ENCODE peak calls at places on chromosome 11, in four cellular contexts. A, J, W and V are unnamed samples.

GRCh38 chr11:16881074-16881709 is 133.0 kb downstream of the PLEKHA7 start:
- DNase-seq in A (peak; percentile 78), J (peak; percentile 58), W (peak; percentile 12), V (no peak)

GRCh38 chr11:64765291-64765803 is 5.6 kb upstream of the PYGM start:
- DNase-seq in A (no peak), J (no peak), W (no peak), V (peak; percentile 55)

GRCh38 chr11:78318321-78318720 is 99.3 kb downstream of the GAB2 start:
- DNase-seq in A (no peak), J (no peak), W (no peak), V (no peak)

GRCh38 chr11:30322162-30322561 is 742 bp upstream of the ARL14EP start:
- DNase-seq in A (no peak), J (no peak), W (no peak), V (no peak)

GRCh38 chr11:100740440-100740839 is 53.4 kb downstream of the ARHGAP42 start:
- DNase-seq in A (no peak), J (no peak), W (peak; percentile 31), V (no peak)

GRCh38 chr11:59708537-59708936 is 5.1 kb downstream of the OR10V1 start:
- DNase-seq in A (no peak), J (no peak), W (no peak), V (no peak)

GRCh38 chr11:35458846-35459245 is 39.5 kb upstream of the SLC1A2 start:
- DNase-seq in A (no peak), J (no peak), W (no peak), V (no peak)

GRCh38 chr11:17600316-17601205 is 53.5 kb downstream of the OTOG start:
- DNase-seq in A (no peak), J (no peak), W (no peak), V (no peak)

GRCh38 chr11:111983187-111983986 is 41.8 kb upstream of the DLAT start:
- DNase-seq in A (no peak), J (no peak), W (no peak), V (peak; percentile 78)

GRCh38 chr11:111307472-111308108 is 9.2 kb downstream of the POU2AF3 start:
- DNase-seq in A (no peak), J (no peak), W (no peak), V (no peak)

GRCh38 chr11:102448869-102449224 is 3.7 kb downstream of the TMEM123 start:
- DNase-seq in A (no peak), J (no peak), W (no peak), V (no peak)

GRCh38 chr11:84261707-84262106 is 975.5 kb upstream of the CCDC90B start:
- DNase-seq in A (no peak), J (no peak), W (no peak), V (no peak)

GRCh38 chr11:65209711-65210360 is 28.1 kb downstream of the CAPN1 start:
- DNase-seq in A (no peak), J (no peak), W (no peak), V (no peak)

GRCh38 chr11:64796757-64797541 is 6.1 kb downstream of the MAP4K2 start:
- DNase-seq in A (peak; percentile 34), J (no peak), W (no peak), V (no peak)

GRCh38 chr11:39741066-39741465 is 1718.4 kb downstream of the LRRC4C start:
- DNase-seq in A (no peak), J (no peak), W (no peak), V (no peak)

GRCh38 chr11:69534166-69534530 is 52.7 kb downstream of the LINC01488 start:
- DNase-seq in A (no peak), J (no peak), W (no peak), V (no peak)

GRCh38 chr11:102560555-102561011 is 30.0 kb upstream of the MMP7 start:
- DNase-seq in A (no peak), J (no peak), W (peak; percentile 38), V (no peak)

GRCh38 chr11:122038543-122038942 is 77.5 kb downstream of the BLID start:
- DNase-seq in A (no peak), J (no peak), W (peak; percentile 77), V (no peak)

GRCh38 chr11:12717851-12718291 is 43.6 kb downstream of the TEAD1 start:
- DNase-seq in A (no peak), J (no peak), W (no peak), V (no peak)

GRCh38 chr11:70627219-70627618 is 228.9 kb downstream of the CTTN start:
- DNase-seq in A (no peak), J (no peak), W (no peak), V (no peak)

GRCh38 chr11:113082501-113082900 is 121.3 kb downstream of the NCAM1 start:
- DNase-seq in A (no peak), J (no peak), W (no peak), V (no peak)

GRCh38 chr11:128497057-128497957 is 90.1 kb downstream of the ETS1 start:
- DNase-seq in A (no peak), J (no peak), W (peak; percentile 96), V (no peak)

GRCh38 chr11:11931461-11932055 is 76.9 kb downstream of the DKK3 start:
- DNase-seq in A (no peak), J (no peak), W (peak; percentile 56), V (no peak)

GRCh38 chr11:10612217-10612862 is 43.9 kb upstream of the LYVE1 start:
- DNase-seq in A (no peak), J (no peak), W (no peak), V (no peak)

GRCh38 chr11:91231226-91231625 is 993.4 kb upstream of the FAT3 start:
- DNase-seq in A (no peak), J (no peak), W (peak; percentile 22), V (no peak)
- TF ChIP-seq CTCF in A (no peak), J (no peak), W (no peak), V (no peak)

DNA sequence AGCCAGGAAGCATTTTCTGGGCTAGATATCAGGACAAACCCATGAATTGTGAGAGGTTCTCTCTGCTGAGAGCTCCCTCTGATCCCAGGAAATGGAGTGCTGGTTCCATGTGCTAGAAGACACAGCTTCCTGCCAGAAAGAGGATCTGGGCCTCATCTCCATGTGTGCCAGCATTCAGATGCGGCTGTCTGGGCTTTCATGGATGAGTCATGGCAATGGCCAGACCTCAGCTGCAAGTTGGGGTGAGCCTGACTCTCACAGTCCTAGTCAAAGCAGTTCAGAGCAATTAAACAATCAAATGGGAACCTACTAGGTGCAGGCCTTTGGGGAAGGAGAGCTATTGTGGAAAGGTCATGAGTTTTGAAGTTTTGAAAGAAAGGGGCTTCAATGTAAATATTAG is 82.3 kb upstream of the EED start:
- DNase-seq in A (peak; percentile 55), J (no peak), W (peak; percentile 88), V (peak; percentile 67)
- H3K4me3 ChIP-seq in A (no peak overlapping the region), J (no peak overlapping the region), W (no peak overlapping the region), V (no peak overlapping the region)

DNA sequence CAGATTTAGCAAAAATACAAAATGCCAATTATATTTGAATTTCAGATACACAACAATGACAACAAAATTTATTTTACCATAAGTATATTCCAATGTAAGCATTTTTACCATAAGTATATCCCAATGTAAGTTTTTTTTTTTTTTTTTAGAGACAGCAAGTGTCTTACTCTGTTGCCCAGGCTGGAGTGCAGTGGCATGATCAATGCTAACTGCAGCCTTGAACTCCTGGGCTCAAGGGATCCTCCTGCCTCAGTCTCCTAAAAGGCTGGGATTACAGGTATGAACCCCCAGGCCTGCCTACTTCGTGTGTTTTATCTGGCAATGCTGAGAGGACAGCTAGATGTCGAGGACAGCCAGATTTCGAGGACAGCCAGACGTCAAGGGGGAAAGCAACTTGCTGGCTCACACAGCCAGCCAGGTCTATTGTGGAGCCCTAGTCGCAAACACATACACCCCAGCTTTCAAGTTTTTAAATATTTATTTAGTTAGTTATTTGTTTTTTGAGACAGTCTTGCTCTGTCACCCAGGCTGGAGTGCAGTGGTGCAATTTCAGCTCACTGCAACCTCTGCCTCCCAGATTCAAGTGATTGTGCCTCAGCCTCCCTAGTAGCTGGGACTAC is 1.1 kb upstream of the SERPING1 start:
- DNase-seq in A (no peak), J (no peak), W (no peak), V (no peak)
- H3K27ac ChIP-seq in A (peak overlapping the region; percentile 96), J (peak overlapping the region; percentile 57), W (no peak overlapping the region), V (no peak overlapping the region)

DNA sequence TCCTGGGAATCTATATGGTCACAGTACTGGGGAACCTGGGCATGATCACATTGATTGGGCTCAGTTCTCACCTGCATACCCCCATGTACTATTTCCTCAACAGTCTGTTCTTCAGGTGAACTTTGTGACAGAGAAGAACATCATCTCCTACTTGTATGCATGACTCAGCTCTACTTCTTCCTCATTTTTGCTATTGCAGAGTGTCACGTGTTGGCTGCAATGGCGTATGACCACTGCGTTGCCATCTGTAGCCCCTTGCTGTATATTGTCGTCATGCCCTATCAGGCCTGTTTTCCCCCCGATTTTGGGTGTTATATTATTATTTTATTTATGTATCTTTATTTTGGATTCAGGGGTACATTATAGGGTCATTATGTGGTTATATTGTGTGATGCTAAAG is 2.4 kb upstream of the OR8G1 start:
- DNase-seq in A (no peak), J (no peak), W (no peak), V (no peak)
- TF ChIP-seq CTCF in A (no peak), J (no peak), W (no peak), V (no peak)

GRCh38 chr11:125257751-125258150 is 93.2 kb downstream of the PKNOX2 start:
- DNase-seq in A (no peak), J (no peak), W (no peak), V (no peak)

GRCh38 chr11:125253795-125254525 is 89.4 kb downstream of the PKNOX2 start:
- DNase-seq in A (peak; percentile 58), J (no peak), W (no peak), V (peak; percentile 63)

GRCh38 chr11:125258626-125259025 is 94.1 kb downstream of the PKNOX2 start:
- DNase-seq in A (no peak), J (no peak), W (no peak), V (no peak)

GRCh38 chr11:125256471-125257010 is 92.0 kb downstream of the PKNOX2 start:
- DNase-seq in A (no peak), J (no peak), W (no peak), V (no peak)

DNA sequence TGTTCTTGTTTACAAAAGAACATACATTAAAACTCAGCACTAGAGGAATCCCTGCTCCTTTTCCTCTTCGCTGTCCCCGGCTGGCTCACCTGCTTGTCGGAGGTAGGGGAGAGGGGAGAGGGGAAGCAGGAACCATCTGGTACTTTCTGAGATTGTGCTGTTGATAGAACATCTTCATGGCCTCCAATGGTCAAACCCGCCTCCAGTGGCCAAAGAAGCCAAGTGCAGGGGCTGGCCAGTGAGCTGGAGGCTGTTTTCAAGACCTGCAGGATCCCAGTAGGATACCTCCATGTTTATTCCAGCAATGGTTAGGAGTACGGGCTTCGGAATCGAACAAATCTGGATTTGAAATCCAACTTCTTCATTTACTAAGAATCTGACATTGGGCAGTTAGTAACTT is 92.6 kb downstream of the PKNOX2 start:
- DNase-seq in A (no peak), J (no peak), W (no peak), V (no peak)
- H3K4me3 ChIP-seq in A (no peak overlapping the region), J (no peak overlapping the region), W (no peak overlapping the region), V (no peak overlapping the region)

DNA sequence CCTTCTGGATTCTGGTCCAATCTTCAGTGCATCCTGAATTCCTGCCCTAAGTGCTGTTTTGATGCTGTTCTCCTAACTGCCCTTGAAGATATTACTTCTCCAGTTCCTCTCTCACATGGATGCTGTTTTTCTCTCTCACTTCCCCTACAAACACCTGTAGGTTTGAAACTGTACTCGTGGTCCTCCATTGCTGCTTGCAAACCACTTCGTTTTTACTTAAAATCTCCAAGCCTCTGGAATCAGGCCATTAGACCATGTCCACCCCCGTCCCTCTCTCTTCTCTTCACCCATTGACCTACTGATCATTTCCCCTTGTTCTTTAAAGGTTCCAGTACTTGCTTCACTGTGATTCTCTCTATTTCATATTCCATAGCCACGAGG is 988.1 kb downstream of the NTM start:
- DNase-seq in A (no peak), J (no peak), W (no peak), V (no peak)
- H3K27ac ChIP-seq in A (no peak overlapping the region), J (no peak overlapping the region), W (no peak overlapping the region), V (no peak overlapping the region)